ENCODE peak calls at places on chromosomes 16 and 17, in six cellular contexts. T is GM12865, V is uterus, U is AG04450, X is lower lobe of right lung, D is prostate gland. M is an unnamed sample.

GRCh38 chr17:38540514-38540913 is 65.2 kb downstream of the SRCIN1 start:
- DNase-seq in T (peak; percentile 47), V (no peak), U (no peak), X (no peak), D (no peak), M (no peak)

GRCh38 chr17:6551909-6552768 is 4.2 kb downstream of the PITPNM3 start:
- DNase-seq in T (no peak), V (no peak), U (no peak), X (peak; percentile 87), D (peak; percentile 85), M (no peak)

GRCh38 chr16:48999508-48999907 is 282.1 kb downstream of the CBLN1 start:
- DNase-seq in T (no peak), V (no peak), U (no peak), X (no peak), D (no peak), M (no peak)

GRCh38 chr17:27473748-27474609 is 17.7 kb downstream of the KSR1 start:
- DNase-seq in T (peak; percentile 92), V (no peak), U (no peak), X (peak; percentile 72), D (peak; percentile 33), M (peak; percentile 57)

GRCh38 chr17:5872831-5873230 is 197.3 kb upstream of the WSCD1 start:
- DNase-seq in T (no peak), V (no peak), U (no peak), X (no peak), D (no peak), M (no peak)

GRCh38 chr17:18377437-18378204 is at the start of gene EVPLL:
- DNase-seq in T (no peak), V (no peak), U (no peak), X (peak; percentile 92), D (peak; percentile 88), M (no peak)

GRCh38 chr16:11302977-11303376 is 21.8 kb upstream of the PRM1 start:
- DNase-seq in T (no peak), V (no peak), U (no peak), X (no peak), D (peak; percentile 79), M (no peak)

GRCh38 chr17:69050999-69051775 is 9.5 kb downstream of the ABCA9 start:
- DNase-seq in T (no peak), V (no peak), U (peak; percentile 16), X (no peak), D (no peak), M (no peak)

GRCh38 chr17:28112199-28112995 is 69.9 kb downstream of the NLK start:
- DNase-seq in T (no peak), V (no peak), U (no peak), X (no peak), D (no peak), M (no peak)

GRCh38 chr17:43873091-43873490 is 26.1 kb downstream of the CD300LG start:
- DNase-seq in T (no peak), V (no peak), U (no peak), X (no peak), D (no peak), M (no peak)
- TF ChIP-seq CTCF in T (no peak), V (no peak), U (peak; percentile 5), X (no peak), D (no peak), M (no peak)

GRCh38 chr16:65749566-65749965 is 616.9 kb upstream of the CDH5 start:
- DNase-seq in T (no peak), V (no peak), U (no peak), X (no peak), D (no peak), M (no peak)

GRCh38 chr16:65746941-65747340 is 619.5 kb upstream of the CDH5 start:
- DNase-seq in T (no peak), V (no peak), U (no peak), X (no peak), D (no peak), M (no peak)

GRCh38 chr16:65743558-65743957 is 621.7 kb upstream of the CDH11 start:
- DNase-seq in T (peak; percentile 26), V (no peak), U (no peak), X (no peak), D (no peak), M (no peak)

GRCh38 chr16:65744401-65744800 is 622.1 kb upstream of the CDH5 start:
- DNase-seq in T (no peak), V (no peak), U (no peak), X (no peak), D (no peak), M (no peak)

DNA sequence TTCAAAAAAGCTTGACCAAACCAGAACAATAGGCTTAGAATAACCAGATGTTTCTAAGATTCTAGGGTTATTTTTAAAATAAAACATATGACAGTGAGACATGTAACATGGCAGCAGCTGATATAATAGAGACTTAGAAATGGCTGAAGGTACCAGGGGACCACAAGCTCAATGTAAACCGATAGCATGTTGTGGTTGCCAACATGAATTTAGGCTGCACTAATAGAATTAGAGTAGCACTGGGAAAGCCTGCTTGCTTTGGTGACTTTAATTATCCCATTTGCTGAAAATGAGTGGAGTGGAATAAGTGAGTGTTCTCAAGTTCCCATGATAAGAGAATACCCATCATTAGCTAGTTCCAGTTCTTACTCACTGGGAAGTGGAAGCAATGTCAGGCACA is 621.3 kb upstream of the CDH5 start:
- DNase-seq in T (no peak), V (no peak), U (no peak), X (no peak), D (no peak), M (no peak)
- TF ChIP-seq CTCF in T (no peak), V (no peak), U (no peak), X (no peak), D (no peak), M (no peak)

GRCh38 chr16:73527191-73527590 is 479.3 kb upstream of the ZFHX3 start:
- DNase-seq in T (peak; percentile 6), V (no peak), U (no peak), X (no peak), D (no peak), M (no peak)
- TF ChIP-seq CTCF in T (no peak), V (no peak), U (no peak), X (no peak), D (no peak), M (no peak)

DNA sequence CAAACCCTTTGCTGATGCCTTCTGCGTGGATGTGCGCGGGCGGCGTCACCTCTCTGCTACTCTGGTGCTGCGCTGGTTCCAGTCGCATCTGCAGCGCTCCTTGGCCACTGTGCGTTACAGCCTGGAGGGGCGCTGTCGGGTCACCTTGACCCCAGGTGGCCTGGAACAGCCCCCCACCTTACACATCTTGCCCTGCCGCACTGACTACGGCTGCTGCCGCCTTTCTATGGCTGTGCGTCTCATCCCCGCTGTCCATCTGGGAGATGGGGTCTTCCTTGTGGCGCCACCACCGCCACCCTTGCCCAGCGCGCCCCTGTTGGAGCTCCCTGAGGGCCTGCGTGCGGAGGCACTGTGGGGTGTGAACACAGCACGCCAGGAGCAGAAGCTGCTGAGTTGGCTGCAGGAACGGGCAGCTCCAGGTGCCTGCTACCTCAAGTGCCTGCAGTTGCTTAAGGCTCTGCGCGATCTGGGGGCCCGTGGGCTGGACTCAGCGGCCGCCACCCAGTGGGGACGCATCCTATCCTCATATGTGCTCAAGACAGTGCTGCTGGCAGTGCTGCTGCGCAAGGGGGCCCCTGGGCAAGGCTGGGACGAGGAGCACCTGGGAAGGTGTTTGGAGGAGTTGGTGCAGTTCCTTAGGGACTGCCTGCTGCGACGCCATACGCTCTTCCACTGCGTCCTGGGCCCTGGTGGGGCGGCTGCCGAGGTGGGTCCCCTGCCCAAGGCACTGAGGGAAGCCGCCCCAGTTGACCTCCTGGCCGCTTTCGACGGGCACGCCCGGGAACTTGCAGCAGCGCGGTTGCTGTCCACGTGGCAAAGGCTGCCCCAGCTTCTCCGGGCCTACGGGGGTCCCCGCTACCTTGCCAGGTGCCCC is 1.6 kb downstream of the ITPRIPL2 start:
- DNase-seq in T (no peak), V (no peak), U (no peak), X (no peak), D (no peak), M (no peak)
- TF ChIP-seq CTCF in T (no peak), V (peak; percentile 22), U (peak; percentile 5), X (peak; percentile 26), D (no peak), M (peak; percentile 2)

DNA sequence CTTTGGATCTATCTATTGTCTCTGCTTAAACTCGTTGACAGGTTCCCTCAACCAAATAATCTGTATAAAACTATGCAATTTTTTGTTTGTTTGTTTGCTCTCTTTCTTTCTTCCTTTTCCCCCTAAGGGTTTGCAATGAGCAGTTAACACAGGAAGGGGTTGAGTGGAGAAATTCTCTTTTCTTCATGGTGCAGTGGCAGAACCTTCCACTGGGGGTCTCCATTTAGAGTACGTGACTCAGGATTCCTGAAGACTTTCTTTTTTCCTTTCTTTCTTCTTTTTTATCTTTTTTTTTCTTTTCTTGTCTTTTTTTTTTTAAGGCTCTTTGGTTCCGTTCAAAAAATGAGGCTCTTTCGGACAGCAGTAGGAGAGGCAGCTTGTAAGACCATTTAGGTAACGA is 19.5 kb upstream of the RBFOX1 start:
- DNase-seq in T (no peak), V (no peak), U (no peak), X (no peak), D (no peak), M (no peak)
- TF ChIP-seq CTCF in T (peak; percentile 17), V (no peak), U (no peak), X (no peak), D (no peak), M (no peak)

GRCh38 chr16:87395181-87395842 is 3.2 kb downstream of the MAP1LC3B start:
- DNase-seq in T (no peak), V (no peak), U (no peak), X (no peak), D (no peak), M (no peak)

GRCh38 chr16:87391324-87391949 is 699 bp upstream of the MAP1LC3B start:
- DNase-seq in T (no peak), V (peak; percentile 71), U (no peak), X (peak; percentile 89), D (no peak), M (no peak)

GRCh38 chr16:87393680-87394055 is 1.5 kb downstream of the MAP1LC3B start:
- DNase-seq in T (no peak), V (no peak), U (no peak), X (no peak), D (no peak), M (no peak)

GRCh38 chr16:87391950-87392822 is at the start of gene MAP1LC3B:
- DNase-seq in T (peak; percentile 98), V (peak; percentile 99), U (peak; percentile 87), X (peak; percentile 96), D (peak; percentile 95), M (peak; percentile 99)

DNA sequence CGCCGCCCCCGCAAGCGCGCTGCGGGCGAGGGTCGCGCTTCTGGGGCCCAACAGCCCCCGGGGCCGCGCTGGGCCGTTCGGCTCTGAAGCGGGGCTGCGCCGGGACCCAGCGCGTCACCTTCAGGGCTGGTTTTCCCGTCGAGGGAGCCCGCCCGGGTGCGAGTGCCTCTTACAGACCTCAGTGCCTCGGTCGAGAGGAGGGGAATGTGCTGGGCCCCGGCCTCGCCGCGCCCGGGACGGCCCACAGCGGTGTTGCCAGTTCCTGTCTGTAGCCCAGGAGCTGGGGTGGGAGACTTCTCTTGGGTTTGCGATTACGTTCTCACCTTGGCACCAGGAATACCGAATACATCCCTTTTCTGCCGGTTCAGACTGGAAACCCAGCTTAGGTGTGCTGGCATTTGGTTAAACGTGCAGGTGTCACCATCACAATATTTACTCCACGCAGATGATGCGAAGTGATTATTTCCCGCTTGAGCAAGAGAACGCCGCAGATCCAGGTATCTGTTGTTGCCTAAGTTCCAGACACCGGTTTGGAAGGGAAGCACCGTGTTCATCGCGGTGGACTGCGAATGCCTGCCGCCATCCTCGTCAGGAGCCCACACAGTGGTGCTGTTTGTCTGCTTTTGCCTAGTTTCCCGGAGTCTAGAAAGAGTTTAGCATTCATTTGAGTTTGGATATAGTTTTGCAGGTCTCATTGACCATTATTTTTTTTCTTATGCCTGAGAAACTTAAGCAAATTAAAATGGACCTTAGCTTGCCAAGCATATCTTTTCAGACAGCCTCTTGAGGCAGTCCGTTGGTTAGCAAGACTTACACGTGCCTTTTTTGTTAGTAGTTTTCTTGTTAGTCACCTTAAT is 915 bp downstream of the MAP1LC3B start:
- DNase-seq in T (peak; percentile 40), V (peak; percentile 44), U (no peak), X (peak; percentile 78), D (no peak), M (peak; percentile 49)
- TF ChIP-seq CTCF in T (peak; percentile 12), V (peak; percentile 36), U (peak; percentile 41), X (peak; percentile 34), D (no peak), M (no peak)

M was measured in GM20000.